ENCODE peak calls at places on chromosome 7, in four cellular contexts. M is SK-N-SH, A is K562, Z is GM12878. E is an unnamed sample.

GRCh38 chr7:17371656-17372524 is 73.4 kb downstream of the AHR start:
- DNase-seq in Z (no peak), A (peak; percentile 7), M (no peak), E (no peak)

GRCh38 chr7:158325530-158326381 is 261.9 kb downstream of the PTPRN2 start:
- DNase-seq in Z (no peak), M (peak; percentile 83), A (no peak), E (peak; percentile 89)

GRCh38 chr7:142838461-142839213 is 16.2 kb upstream of the EPHB6 start:
- DNase-seq in A (peak; percentile 72), Z (no peak), M (no peak), E (no peak)

GRCh38 chr7:132755538-132756481 is 179.5 kb upstream of the PLXNA4 start:
- DNase-seq in Z (no peak), A (no peak), M (peak; percentile 70), E (no peak)

GRCh38 chr7:140249036-140249806 is 72.4 kb upstream of the KDM7A start:
- DNase-seq in A (no peak), Z (no peak), M (no peak), E (no peak)

GRCh38 chr7:49398730-49399129 is 374.7 kb upstream of the VWC2 start:
- DNase-seq in M (no peak), Z (no peak), A (no peak), E (no peak)

GRCh38 chr7:44307301-44307900 is 18.0 kb downstream of the CAMK2B start:
- DNase-seq in Z (no peak), A (peak; percentile 18), M (peak; percentile 87), E (peak; percentile 54)

GRCh38 chr7:123440202-123440601 is 94.2 kb downstream of the IQUB start:
- DNase-seq in Z (no peak), M (no peak), A (no peak), E (peak; percentile 54)

GRCh38 chr7:102834999-102835398 is 77.8 kb upstream of the LRRC17 start:
- DNase-seq in M (no peak), A (no peak), Z (peak; percentile 57), E (no peak)

GRCh38 chr7:158731761-158732160 is 27.2 kb upstream of the NCAPG2 start:
- DNase-seq in Z (no peak), M (no peak), A (no peak), E (no peak)

GRCh38 chr7:21773326-21773725 is 172.4 kb downstream of the CDCA7L start:
- DNase-seq in Z (no peak), M (no peak), A (no peak), E (no peak)

GRCh38 chr7:45919231-45919825 is 1.7 kb downstream of the IGFBP3 start:
- DNase-seq in Z (no peak), M (no peak), A (no peak), E (no peak)

GRCh38 chr7:11552676-11553075 is 279.3 kb downstream of the THSD7A start:
- DNase-seq in A (no peak), Z (no peak), M (no peak), E (no peak)

GRCh38 chr7:92626281-92626846 is 36.2 kb upstream of the FAM133B start:
- DNase-seq in A (no peak), M (no peak), Z (no peak), E (no peak)

GRCh38 chr7:78020131-78020873 is 221.7 kb downstream of the PHTF2 start:
- DNase-seq in A (peak; percentile 88), M (peak; percentile 83), Z (peak; percentile 17), E (peak; percentile 31)

GRCh38 chr7:6643915-6644625 is 7.0 kb downstream of the ZNF316 start:
- DNase-seq in Z (no peak), A (no peak), M (no peak), E (no peak)

GRCh38 chr7:99314504-99314903 is 11.2 kb upstream of the ARPC1A start:
- DNase-seq in A (no peak), Z (peak; percentile 15), M (no peak), E (no peak)

GRCh38 chr7:140136108-140136507 is 40.7 kb downstream of the KDM7A start:
- DNase-seq in Z (no peak), A (no peak), M (no peak), E (no peak)

GRCh38 chr7:117448655-117449054 is 21.4 kb upstream of the ASZ1 start:
- DNase-seq in M (no peak), Z (no peak), A (no peak), E (no peak)

GRCh38 chr7:25405736-25406135 is 177.4 kb upstream of the NPVF start:
- DNase-seq in A (no peak), Z (no peak), M (no peak), E (no peak)

GRCh38 chr7:142516038-142516501 is 233.2 kb upstream of the PRSS1 start:
- DNase-seq in Z (peak; percentile 17), M (peak; percentile 69), A (peak; percentile 80), E (peak; percentile 26)

GRCh38 chr7:117825132-117825531 is 48.1 kb downstream of the CTTNBP2 start:
- DNase-seq in M (no peak), Z (no peak), A (no peak), E (no peak)

GRCh38 chr7:154343778-154344412 is 291.7 kb downstream of the DPP6 start:
- DNase-seq in Z (no peak), M (no peak), A (no peak), E (no peak)

GRCh38 chr7:130814753-130815152 is 80.7 kb upstream of the KLF14 start:
- DNase-seq in M (no peak), A (peak; percentile 37), Z (no peak), E (no peak)

GRCh38 chr7:151520419-151521229 is 929 bp upstream of the RHEB start:
- DNase-seq in Z (no peak), M (peak; percentile 76), A (no peak), E (peak; percentile 56)

GRCh38 chr7:74026406-74027123 is 1.4 kb upstream of the ELN start:
- DNase-seq in Z (no peak), A (peak; percentile 77), M (peak; percentile 92), E (peak; percentile 90)

GRCh38 chr7:99036531-99037175 is 107.3 kb downstream of the SMURF1 start:
- DNase-seq in Z (no peak), A (peak; percentile 35), M (peak; percentile 68), E (peak; percentile 78)

GRCh38 chr7:102891693-102892261 is 21.0 kb upstream of the LRRC17 start:
- DNase-seq in A (no peak), M (no peak), Z (no peak), E (no peak)

GRCh38 chr7:158582089-158582456 is 5.5 kb downstream of the PTPRN2 start:
- DNase-seq in Z (no peak), A (peak; percentile 19), M (no peak), E (no peak)

GRCh38 chr7:98238976-98239375 is 13.1 kb downstream of the TECPR1 start:
- DNase-seq in M (no peak), Z (no peak), A (no peak), E (no peak)

GRCh38 chr7:106620034-106620433 is 40.9 kb downstream of the CCDC71L start:
- DNase-seq in Z (no peak), A (no peak), M (no peak), E (no peak)

GRCh38 chr7:38756521-38756920 is 125.3 kb upstream of the AMPH start:
- DNase-seq in Z (no peak), M (no peak), A (no peak), E (no peak)

GRCh38 chr7:42832672-42833071 is 79.2 kb downstream of the C7orf25 start:
- DNase-seq in M (no peak), Z (no peak), A (no peak), E (no peak)

GRCh38 chr7:7703427-7703826 is 15.0 kb downstream of the RPA3 start:
- DNase-seq in Z (no peak), A (no peak), M (no peak), E (no peak)

GRCh38 chr7:112423987-112424386 is 26.3 kb upstream of the IFRD1 start:
- DNase-seq in M (no peak), Z (no peak), A (no peak), E (no peak)

DNA sequence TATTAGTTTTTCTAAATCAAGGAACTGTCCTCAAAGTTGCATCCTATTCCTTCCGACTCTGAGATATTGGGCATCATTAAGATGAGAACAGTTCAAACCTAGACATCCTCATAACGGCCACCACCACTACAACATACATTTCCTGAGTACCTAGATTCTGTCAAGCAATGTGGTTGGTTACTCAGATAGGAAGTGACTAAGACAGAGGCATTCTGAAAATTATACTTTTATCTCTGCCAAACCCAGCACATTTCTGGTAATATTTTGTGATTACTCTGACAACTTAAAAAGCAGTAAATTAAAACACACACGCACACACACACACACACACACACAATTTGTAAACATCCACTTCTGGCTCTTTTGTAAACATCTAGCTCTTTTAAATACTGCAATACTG is 291.2 kb upstream of the MEOX2 start:
- DNase-seq in M (no peak), A (no peak), Z (no peak), E (no peak)
- TF ChIP-seq USF1 in M (no peak), A (no peak), Z (no peak), E (no peak)

GRCh38 chr7:69311489-69311888 is 286.8 kb upstream of the AUTS2 start:
- DNase-seq in Z (no peak), A (no peak), M (no peak), E (no peak)

GRCh38 chr7:69309601-69310000 is 288.7 kb upstream of the AUTS2 start:
- DNase-seq in M (no peak), A (no peak), Z (no peak), E (no peak)
- TF ChIP-seq USF1 in M (no peak), A (no peak), Z (no peak), E (no peak)

DNA sequence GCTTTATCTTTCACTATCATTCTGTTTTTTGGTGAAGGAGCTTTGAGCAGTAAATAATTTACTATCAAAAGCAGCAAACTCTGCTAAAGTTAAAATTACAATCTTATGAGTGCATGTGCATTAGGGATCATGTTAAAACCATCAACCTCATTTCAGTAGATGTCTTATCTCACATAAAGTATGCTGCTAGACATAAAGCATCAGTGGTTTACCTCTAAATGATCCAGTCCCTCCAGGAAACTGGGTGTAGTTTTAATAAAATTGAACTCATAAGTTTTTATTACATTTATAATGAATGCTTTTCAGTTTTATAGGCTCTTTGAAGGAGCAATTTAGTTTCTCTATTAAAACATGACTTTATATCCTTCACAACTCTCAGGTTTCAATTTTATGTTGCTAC is 108.7 kb downstream of the LRRN3 start:
- DNase-seq in A (no peak), Z (no peak), M (no peak), E (no peak)
- TF ChIP-seq USF1 in A (no peak), Z (no peak), M (no peak), E (no peak)

GRCh38 chr7:2162959-2163358 is 69.8 kb downstream of the MAD1L1 start:
- DNase-seq in A (no peak), Z (no peak), M (peak; percentile 79), E (peak; percentile 8)
- TF ChIP-seq USF1 in A (no peak), Z (no peak), M (no peak), E (no peak)

DNA sequence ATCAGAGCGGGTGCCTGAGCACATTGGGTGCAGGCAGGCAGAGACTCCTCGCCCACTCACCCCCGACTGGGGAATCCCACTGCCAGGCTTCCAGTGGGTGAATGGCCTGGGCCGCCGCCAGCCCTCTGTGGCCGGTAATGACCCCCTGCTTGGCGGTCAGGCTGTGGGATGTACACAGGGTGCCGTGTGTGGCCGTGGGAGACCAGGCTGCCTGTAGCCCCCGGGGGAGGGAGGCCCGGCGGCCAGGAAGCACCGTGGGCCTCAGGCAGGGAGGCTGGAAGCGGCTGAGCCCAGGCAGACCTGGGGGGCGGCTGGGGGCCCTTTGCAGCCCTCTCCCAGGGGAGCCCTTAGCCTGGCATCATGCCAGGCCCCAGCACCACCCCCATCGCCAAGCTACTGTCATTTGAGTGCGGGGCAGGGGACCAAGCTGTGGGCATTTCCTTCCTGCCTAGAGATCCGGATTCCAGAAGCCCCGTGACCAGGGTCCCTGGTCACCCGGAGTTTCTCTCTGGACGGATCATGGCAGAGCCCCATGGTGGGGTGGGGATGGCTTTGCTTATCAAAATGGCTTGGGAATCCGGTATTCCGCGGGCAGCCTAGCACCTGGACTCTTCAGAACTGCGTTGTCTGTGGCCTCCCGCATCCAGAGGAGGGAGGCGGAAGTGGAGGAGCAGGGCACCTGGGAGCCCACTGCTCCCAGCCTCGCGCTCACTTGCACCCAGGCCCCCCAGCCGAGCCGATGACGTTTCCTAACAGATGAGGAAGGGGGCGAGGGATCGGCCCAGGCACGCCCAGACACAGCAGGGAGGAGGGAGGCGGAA is 1.1 kb downstream of the TTYH3 start:
- DNase-seq in A (no peak), M (peak; percentile 80), Z (no peak), E (no peak)
- TF ChIP-seq USF1 in A (no peak), M (peak; percentile 30), Z (no peak), E (no peak)